ENCODE peak calls at places on chromosomes 12 and 14, in eight cellular contexts. O is NCI-H345; D is adipocyte; H is activated CD4-positive, alpha-beta T cell treated with anti-CD3 and anti-CD28 coated beads for 24 hours; F is germinal center; W is stimulated activated CD8-positive, alpha-beta memory T cell treated with anti-CD3 and anti-CD28 coated beads, Interleukin-4, amount 100 ng/mL, for 1 hour; P is mucosa of gallbladder; V is stimulated activated naive B cell treated with anti-CD40 and anti-IgM and Interleukin-4, amounts not matched to agents 10 μg/mL and 1 μg/mL and 100 μg/mL, for 72 hours. E is an unnamed sample.
A peak's percentile ranks its signal among the peaks of the same experiment; 100 is the strongest.

GRCh38 chr12:89825591-89826449 is 117.2 kb upstream of the ATP2B1 start:
- DNase-seq in D (no peak), O (no peak), W (no peak), F (no peak), P (no peak), H (no peak), V (no peak), E (peak; percentile 28)

GRCh38 chr12:109053382-109054123 is 1.2 kb downstream of the USP30 start:
- DNase-seq in D (peak; percentile 10), W (no peak), F (peak; percentile 69), O (no peak), P (no peak), V (peak; percentile 4), H (no peak), E (peak; percentile 7)

GRCh38 chr12:26789731-26790644 is 43.0 kb downstream of the ITPR2 start:
- DNase-seq in H (no peak), O (no peak), W (no peak), V (no peak), D (peak; percentile 68), P (no peak), F (no peak), E (peak; percentile 77)

GRCh38 chr12:39372204-39372925 is 70.6 kb downstream of the KIF21A start:
- DNase-seq in O (no peak), V (no peak), W (no peak), D (no peak), P (no peak), F (no peak), H (no peak), E (no peak)

GRCh38 chr12:13195848-13196301 is 651 bp upstream of the EMP1 start:
- DNase-seq in D (peak; percentile 53), O (no peak), P (peak; percentile 65), V (no peak), F (no peak), H (no peak), W (no peak), E (peak; percentile 77)

GRCh38 chr14:104363891-104364760 is 215.4 kb upstream of the C14orf180 start:
- DNase-seq in V (no peak), F (no peak), W (no peak), D (no peak), O (peak; percentile 38), P (no peak), H (no peak), E (no peak)

GRCh38 chr14:24135584-24135833 is 485 bp upstream of the PSME1 start:
- DNase-seq in P (no peak), O (no peak), F (no peak), W (no peak), D (no peak), V (no peak), H (no peak), E (no peak)

GRCh38 chr12:131831635-131832041 is 3.4 kb downstream of the MMP17 start:
- DNase-seq in F (no peak), O (peak; percentile 67), P (no peak), W (no peak), V (no peak), H (no peak), D (peak; percentile 74), E (peak; percentile 94)

GRCh38 chr12:59937148-59937547 is 341.3 kb downstream of the SLC16A7 start:
- DNase-seq in P (no peak), W (no peak), D (no peak), O (no peak), F (no peak), H (no peak), V (no peak), E (peak; percentile 41)

GRCh38 chr12:84913151-84913550 is 552 bp upstream of the SLC6A15 start:
- DNase-seq in W (no peak), O (no peak), F (no peak), D (peak; percentile 48), V (no peak), P (no peak), H (no peak), E (no peak)

GRCh38 chr14:39102265-39102968 is 618 bp downstream of the SEC23A start:
- DNase-seq in V (no peak), H (no peak), P (peak; percentile 46), O (peak; percentile 46), D (peak; percentile 66), F (peak; percentile 7), W (no peak), E (peak; percentile 63)

GRCh38 chr12:112858776-112859175 is 48.0 kb upstream of the OAS1 start:
- DNase-seq in V (no peak), O (peak; percentile 30), D (no peak), P (no peak), H (no peak), W (no peak), F (no peak), E (no peak)

GRCh38 chr12:30219047-30219446 is 435.3 kb upstream of the TMTC1 start:
- DNase-seq in W (no peak), D (no peak), P (no peak), V (no peak), O (no peak), F (no peak), H (no peak), E (no peak)

GRCh38 chr14:103736546-103737431 is 21.2 kb downstream of the ZFYVE21 start:
- DNase-seq in F (no peak), V (no peak), H (no peak), O (no peak), D (no peak), W (no peak), P (no peak), E (no peak)

E was measured in EH.